ENCODE peak calls at places on chromosome 11, in five cellular contexts. N, H, V, Z and D are unnamed samples. For H3K4me1, the result is how much of the 10 kb centered on the place peaks cover.

GRCh38 chr11:105046898-105047579 is 1.9 kb upstream of the CARD16 start:
- DNase-seq in N (no peak), H (no peak), V (peak), Z (no peak), D (peak)

GRCh38 chr11:133153031-133153430 is 379.3 kb downstream of the OPCML start:
- DNase-seq in N (peak), H (no peak), V (no peak), Z (no peak), D (no peak)

GRCh38 chr11:117999354-117999993 is 13.3 kb downstream of the IL10RA start:
- DNase-seq in N (peak), H (no peak), V (no peak), Z (no peak), D (no peak)

GRCh38 chr11:74288161-74288560 is 23.3 kb downstream of the P4HA3 start:
- DNase-seq in N (no peak), H (no peak), V (peak), Z (no peak), D (no peak)

GRCh38 chr11:70048279-70049024 is 29.7 kb upstream of the ANO1 start:
- DNase-seq in N (peak), H (peak), V (no peak), Z (no peak), D (peak)

GRCh38 chr11:1223346-1224108 is 661 bp downstream of the MUC5B start:
- DNase-seq in N (peak), H (no peak), V (no peak), Z (peak), D (no peak)

GRCh38 chr11:106447631-106448191 is 370.2 kb downstream of the AASDHPPT start:
- DNase-seq in N (no peak), H (no peak), V (no peak), Z (no peak), D (no peak)

GRCh38 chr11:134561348-134561720 is 149.3 kb upstream of the B3GAT1 start:
- DNase-seq in N (no peak), H (no peak), V (no peak), Z (no peak), D (no peak)

GRCh38 chr11:47355283-47356128 is 3.0 kb upstream of the MYBPC3 start:
- DNase-seq in N (peak), H (peak), V (peak), Z (peak), D (peak)

GRCh38 chr11:64253481-64253880 is 2.2 kb downstream of the PLCB3 start:
- DNase-seq in N (no peak), H (no peak), V (no peak), Z (no peak), D (no peak)

GRCh38 chr11:133228406-133229330 is 303.6 kb downstream of the OPCML start:
- DNase-seq in N (peak), H (peak), V (no peak), Z (no peak), D (no peak)

GRCh38 chr11:88297320-88298263 is 39.9 kb downstream of the CTSC start:
- DNase-seq in N (peak), H (peak), V (no peak), Z (no peak), D (no peak)

GRCh38 chr11:70132641-70133040 is 54.5 kb downstream of the ANO1 start:
- DNase-seq in N (no peak), H (no peak), V (no peak), Z (peak), D (no peak)

GRCh38 chr11:13761712-13762111 is 93.2 kb downstream of the FAR1 start:
- DNase-seq in N (no peak), H (no peak), V (no peak), Z (no peak), D (no peak)

GRCh38 chr11:67409781-67410368 is 5.6 kb upstream of the CARNS1 start:
- DNase-seq in N (peak), H (peak), V (no peak), Z (peak), D (no peak)
- H3K4me1 ChIP-seq in N (under half), H (under half), V (under half), Z (under half), D (under half)

DNA sequence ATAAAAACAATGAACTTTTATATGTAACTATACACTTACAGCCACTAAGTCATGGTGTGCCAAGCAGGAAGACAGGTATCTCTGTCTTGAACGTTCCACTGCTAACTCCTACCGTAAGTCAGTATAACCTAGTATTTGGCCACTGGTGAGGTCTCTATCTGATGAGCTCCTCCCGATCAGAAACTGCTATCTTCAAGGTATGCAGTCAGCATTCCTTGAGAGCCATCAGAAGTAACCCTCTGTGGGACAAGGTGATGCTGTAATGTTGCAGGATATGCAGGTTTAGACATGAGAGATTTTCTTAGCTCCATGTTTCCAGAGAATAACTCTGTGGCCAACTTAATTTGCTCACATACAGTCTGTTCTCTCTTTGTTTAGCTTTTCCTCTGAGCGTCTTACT is 397.9 kb upstream of the CCDC90B start:
- DNase-seq in N (no peak), H (no peak), V (no peak), Z (no peak), D (no peak)
- H3K4me1 ChIP-seq in N (under half), H (under half), V (under half), Z (under half), D (under half)

GRCh38 chr11:45076761-45077160 is 69.7 kb upstream of the PRDM11 start:
- DNase-seq in N (no peak), H (no peak), V (peak), Z (no peak), D (peak)
- H3K4me1 ChIP-seq in N (under half), H (under half), V (under half), Z (under half), D (under half)

GRCh38 chr11:111629499-111629898 is 27.2 kb downstream of the SIK2 start:
- DNase-seq in N (no peak), H (no peak), V (no peak), Z (no peak), D (no peak)

GRCh38 chr11:111632798-111633197 is 30.5 kb downstream of the SIK2 start:
- DNase-seq in N (no peak), H (no peak), V (no peak), Z (no peak), D (no peak)

GRCh38 chr11:111631034-111631665 is 28.9 kb downstream of the SIK2 start:
- DNase-seq in N (no peak), H (no peak), V (no peak), Z (no peak), D (no peak)

GRCh38 chr11:111633248-111633647 is 31.0 kb downstream of the SIK2 start:
- DNase-seq in N (no peak), H (no peak), V (no peak), Z (no peak), D (no peak)

GRCh38 chr11:111631666-111632039 is 29.4 kb downstream of the SIK2 start:
- DNase-seq in N (no peak), H (no peak), V (no peak), Z (no peak), D (peak)
- H3K4me1 ChIP-seq in N (under half), H (under half), V (half or more), Z (half or more), D (under half)

DNA sequence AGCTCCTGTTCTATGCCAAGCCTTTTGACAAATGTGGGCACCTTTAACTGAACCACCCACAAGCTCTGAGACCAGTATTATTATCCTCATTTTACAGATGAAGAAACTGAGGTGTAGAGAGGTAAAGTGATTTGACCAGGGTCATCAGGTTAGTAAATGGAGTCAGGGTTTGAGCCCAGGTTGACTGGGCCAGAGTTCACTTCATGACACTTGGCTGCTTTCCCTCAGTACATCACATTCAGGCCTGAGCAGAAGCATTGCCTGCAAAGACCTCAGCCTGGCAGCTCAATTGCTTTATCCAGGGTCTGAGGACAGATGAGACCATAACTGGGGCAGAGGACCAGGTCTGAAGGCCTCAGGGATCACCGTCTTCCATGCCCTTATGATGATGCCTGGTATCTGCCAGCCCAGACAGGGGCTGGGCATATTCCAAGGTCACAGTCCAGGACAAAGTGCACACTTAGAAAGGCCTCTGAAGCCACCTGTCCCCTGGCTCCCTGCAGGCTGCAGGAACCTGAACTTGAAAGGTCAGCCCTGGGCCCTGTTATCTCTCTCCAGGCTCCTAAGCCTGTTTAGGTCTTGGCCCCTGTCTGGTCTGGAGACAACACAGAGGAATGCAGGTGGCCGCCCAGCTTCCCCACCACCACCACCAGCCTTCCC is 32.0 kb downstream of the POU2AF3 start:
- DNase-seq in N (no peak), H (no peak), V (no peak), Z (no peak), D (no peak)
- H3K4me1 ChIP-seq in N (under half), H (under half), V (under half), Z (half or more), D (under half)

GRCh38 chr11:35681181-35681767 is 18.7 kb downstream of the TRIM44 start:
- DNase-seq in N (no peak), H (no peak), V (no peak), Z (no peak), D (no peak)

GRCh38 chr11:35678975-35679374 is 16.4 kb downstream of the TRIM44 start:
- DNase-seq in N (no peak), H (no peak), V (no peak), Z (no peak), D (no peak)

GRCh38 chr11:35678471-35678870 is 15.9 kb downstream of the TRIM44 start:
- DNase-seq in N (no peak), H (no peak), V (no peak), Z (no peak), D (no peak)

GRCh38 chr11:35682230-35683195 is 19.9 kb downstream of the TRIM44 start:
- DNase-seq in N (no peak), H (no peak), V (no peak), Z (no peak), D (no peak)

GRCh38 chr11:35680506-35680905 is 17.9 kb downstream of the TRIM44 start:
- DNase-seq in N (no peak), H (no peak), V (no peak), Z (no peak), D (no peak)
- H3K4me1 ChIP-seq in N (under half), H (under half), V (under half), Z (under half), D (under half)